ENCODE peak calls at places on chromosomes 7 and 10, in five cellular contexts. L, Y, G, E and B are unnamed samples. For H3K36me3, the result is how much of the 10 kb centered on the place peaks cover.

GRCh38 chr10:88456730-88457129 is 126.4 kb downstream of the RNLS start:
- DNase-seq in L (no peak), Y (no peak), G (no peak), E (peak), B (no peak)

GRCh38 chr10:24417053-24417452 is 208.1 kb downstream of the KIAA1217 start:
- DNase-seq in L (no peak), Y (no peak), G (no peak), E (no peak), B (no peak)

GRCh38 chr7:128112018-128112780 is 81.0 kb upstream of the LRRC4 start:
- DNase-seq in L (no peak), Y (no peak), G (peak), E (no peak), B (no peak)

GRCh38 chr7:115516341-115516740 is 514.2 kb downstream of the TFEC start:
- DNase-seq in L (no peak), Y (no peak), G (no peak), E (peak), B (no peak)

GRCh38 chr10:15486404-15486803 is 115.3 kb upstream of the FAM171A1 start:
- DNase-seq in L (no peak), Y (no peak), G (no peak), E (peak), B (no peak)

GRCh38 chr10:132904169-132904813 is 38.1 kb downstream of the CFAP46 start:
- DNase-seq in L (no peak), Y (no peak), G (peak), E (peak), B (no peak)

GRCh38 chr7:66186991-66187390 is 18.1 kb upstream of the TPST1 start:
- DNase-seq in L (no peak), Y (no peak), G (no peak), E (no peak), B (no peak)

GRCh38 chr10:71451754-71452153 is 55.0 kb downstream of the CDH23 start:
- DNase-seq in L (no peak), Y (no peak), G (no peak), E (no peak), B (no peak)

GRCh38 chr7:28107960-28108359 is 72.6 kb downstream of the JAZF1 start:
- DNase-seq in L (no peak), Y (no peak), G (no peak), E (peak), B (no peak)

GRCh38 chr7:26166681-26167266 is 14.8 kb downstream of the NFE2L3 start:
- DNase-seq in L (no peak), Y (no peak), G (no peak), E (no peak), B (no peak)

GRCh38 chr10:67936416-67936815 is 52.0 kb downstream of the SIRT1 start:
- DNase-seq in L (no peak), Y (no peak), G (no peak), E (no peak), B (no peak)

GRCh38 chr10:79298403-79299244 is 48.6 kb upstream of the PPIF start:
- DNase-seq in L (peak), Y (no peak), G (peak), E (peak), B (no peak)

GRCh38 chr7:6646380-6646950 is 9.3 kb downstream of the ZNF316 start:
- DNase-seq in L (no peak), Y (no peak), G (no peak), E (no peak), B (no peak)

GRCh38 chr7:84746347-84746746 is 440.5 kb downstream of the SEMA3D start:
- DNase-seq in L (no peak), Y (no peak), G (no peak), E (peak), B (no peak)

GRCh38 chr7:44073664-44074348 is 8.4 kb upstream of the PGAM2 start:
- DNase-seq in L (peak), Y (peak), G (peak), E (no peak), B (peak)

GRCh38 chr10:99427566-99428150 is 2.8 kb downstream of the GOT1 start:
- DNase-seq in L (no peak), Y (no peak), G (no peak), E (no peak), B (no peak)

GRCh38 chr7:131249003-131249402 is 78.7 kb upstream of the MKLN1 start:
- DNase-seq in L (peak), Y (no peak), G (peak), E (peak), B (no peak)

GRCh38 chr10:68871105-68871711 is 29.9 kb upstream of the DDX50 start:
- DNase-seq in L (no peak), Y (no peak), G (peak), E (peak), B (no peak)

GRCh38 chr7:24981544-24981951 is 1.6 kb upstream of the OSBPL3 start:
- DNase-seq in L (peak), Y (peak), G (peak), E (peak), B (peak)

GRCh38 chr7:104206841-104207240 is 972 bp downstream of the ORC5 start:
- DNase-seq in L (no peak), Y (no peak), G (no peak), E (no peak), B (no peak)

GRCh38 chr7:4667776-4668509 is 14.2 kb upstream of the FOXK1 start:
- DNase-seq in L (no peak), Y (no peak), G (no peak), E (peak), B (no peak)
- H3K27ac ChIP-seq in L (peak), Y (no peak), G (no peak), E (peak), B (no peak)

GRCh38 chr10:102397222-102398171 is 2.0 kb downstream of the NFKB2 start:
- DNase-seq in L (no peak), Y (peak), G (no peak), E (no peak), B (no peak)
- H3K36me3 ChIP-seq in L (under half), Y (under half), G (under half), E (half or more), B (under half)

GRCh38 chr7:1534330-1535099 is 4.0 kb downstream of the MAFK start:
- DNase-seq in L (peak), Y (no peak), G (no peak), E (peak), B (no peak)
- H3K4me3 ChIP-seq in L (no peak), Y (no peak), G (no peak), E (no peak), B (no peak)

GRCh38 chr10:97904576-97904975 is 54.9 kb downstream of the GOLGA7B start:
- DNase-seq in L (no peak), Y (no peak), G (no peak), E (no peak), B (no peak)

GRCh38 chr10:97903128-97904025 is 53.7 kb downstream of the GOLGA7B start:
- DNase-seq in L (no peak), Y (no peak), G (no peak), E (no peak), B (no peak)

GRCh38 chr10:97905276-97905675 is 55.6 kb downstream of the GOLGA7B start:
- DNase-seq in L (no peak), Y (no peak), G (no peak), E (no peak), B (no peak)

GRCh38 chr10:97901381-97901780 is 51.7 kb downstream of the GOLGA7B start:
- DNase-seq in L (no peak), Y (no peak), G (no peak), E (no peak), B (no peak)

DNA sequence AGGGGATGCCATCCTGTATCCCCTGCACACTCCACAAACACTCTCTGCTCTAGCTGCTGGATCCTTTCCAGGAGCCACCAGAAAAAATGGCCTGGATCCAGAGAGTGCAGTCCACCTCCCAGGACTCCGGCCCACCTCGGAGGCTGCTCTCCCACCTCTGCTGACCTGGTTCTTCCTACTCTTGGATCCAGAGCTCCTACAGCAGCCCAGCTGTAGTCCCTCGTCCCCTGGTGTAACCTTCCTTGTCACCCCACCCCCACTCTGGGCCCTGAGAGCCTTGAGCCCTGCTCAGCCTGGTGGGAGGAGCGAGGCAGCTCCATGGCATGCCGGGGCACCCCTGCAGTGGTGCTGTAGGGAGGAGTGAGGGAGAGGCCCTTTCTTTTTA is 54.4 kb downstream of the GOLGA7B start:
- DNase-seq in L (no peak), Y (no peak), G (no peak), E (no peak), B (no peak)
- H3K27ac ChIP-seq in L (no peak), Y (no peak), G (no peak), E (no peak), B (no peak)

GRCh38 chr10:343231-344215 is 208.3 kb downstream of the ZMYND11 start:
- DNase-seq in L (no peak), Y (no peak), G (peak), E (no peak), B (no peak)
- H3K36me3 ChIP-seq in L (under half), Y (under half), G (under half), E (under half), B (under half)

DNA sequence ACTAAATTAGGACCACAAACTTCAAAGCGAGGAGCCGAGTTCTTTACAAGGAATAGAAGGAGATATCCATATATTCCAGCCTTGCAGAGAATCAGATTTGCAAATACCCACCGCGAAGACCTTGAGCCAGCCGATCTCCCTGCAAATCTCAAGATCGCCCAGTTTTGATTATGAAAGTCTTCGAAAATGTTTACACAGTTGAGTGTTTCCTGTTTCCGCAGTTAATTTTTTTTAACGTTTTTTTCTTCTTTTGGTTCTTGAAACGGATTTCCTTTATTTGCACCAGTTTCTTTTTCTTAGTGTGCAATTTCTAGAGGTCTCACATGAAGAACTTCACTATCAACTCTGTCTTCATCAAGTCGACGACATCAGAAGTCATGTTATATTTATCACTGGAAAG is 12.1 kb upstream of the SPAG6 start:
- DNase-seq in L (no peak), Y (no peak), G (no peak), E (no peak), B (no peak)
- H3K4me3 ChIP-seq in L (peak), Y (no peak), G (no peak), E (no peak), B (peak)

DNA sequence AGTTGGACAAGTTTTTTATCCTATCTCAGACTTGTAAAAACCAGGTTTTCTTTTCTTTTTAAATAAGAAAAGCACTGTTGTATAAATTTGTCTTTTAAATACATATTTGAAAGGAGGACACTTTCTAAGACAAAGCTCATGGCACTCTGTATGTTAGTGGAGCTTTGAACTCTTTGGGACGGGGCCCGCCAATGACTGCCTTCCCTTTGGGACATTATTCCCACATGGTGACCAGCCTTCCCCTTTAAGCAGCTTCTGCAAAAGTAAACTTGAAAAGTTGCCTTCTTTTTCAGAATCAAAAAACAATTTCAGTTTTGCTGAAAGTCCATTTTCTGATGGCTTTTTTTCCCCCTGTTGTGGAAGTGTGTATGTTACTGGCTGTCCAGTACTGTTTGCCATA is 1.8 kb downstream of the CUX1 start:
- DNase-seq in L (no peak), Y (peak), G (no peak), E (no peak), B (no peak)
- H3K27ac ChIP-seq in L (peak), Y (no peak), G (no peak), E (no peak), B (no peak)

GRCh38 chr7:155746188-155746587 is 66.1 kb downstream of the SHH start:
- DNase-seq in L (peak), Y (no peak), G (no peak), E (no peak), B (no peak)

GRCh38 chr7:155741805-155742204 is 70.5 kb downstream of the SHH start:
- DNase-seq in L (peak), Y (no peak), G (peak), E (no peak), B (no peak)

GRCh38 chr7:155745737-155746136 is 66.5 kb downstream of the SHH start:
- DNase-seq in L (no peak), Y (no peak), G (no peak), E (no peak), B (no peak)

GRCh38 chr7:155743197-155743596 is 69.1 kb downstream of the SHH start:
- DNase-seq in L (no peak), Y (no peak), G (no peak), E (no peak), B (no peak)

DNA sequence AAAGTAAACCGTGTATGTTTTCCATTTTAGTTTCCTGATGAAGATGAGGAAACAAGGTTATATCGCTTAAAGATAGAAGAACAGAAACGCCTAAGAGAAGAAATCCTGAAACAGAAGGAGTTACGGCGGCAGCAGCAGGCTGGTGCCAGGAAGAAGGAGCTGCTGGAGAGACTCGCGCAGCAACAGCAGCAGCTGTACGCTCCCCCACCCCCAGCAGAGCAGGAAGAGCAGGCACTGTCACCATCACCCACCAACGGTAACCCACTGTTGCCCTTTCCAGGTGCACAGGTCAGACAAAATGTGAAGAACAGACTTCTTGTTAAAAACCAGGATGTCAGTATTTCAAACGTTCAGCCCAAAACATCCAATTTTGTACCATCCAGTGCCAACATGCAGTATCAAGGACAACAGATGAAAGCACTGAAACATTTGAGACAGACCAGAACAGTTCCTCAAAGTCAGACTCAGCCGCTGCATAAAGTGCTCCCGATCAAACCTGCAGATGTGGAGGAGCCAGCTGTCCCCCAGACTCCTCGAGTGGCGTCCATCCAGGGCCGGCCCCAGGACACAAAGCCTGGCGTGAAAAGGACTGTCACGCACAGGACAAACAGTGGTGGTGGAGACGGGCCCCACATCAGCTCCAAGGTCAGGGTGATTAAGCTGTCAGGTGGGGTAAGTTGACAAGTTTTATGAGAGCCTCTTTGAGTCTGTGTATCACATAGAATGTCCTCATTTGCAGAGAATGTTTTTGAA is 67.2 kb downstream of the SHH start:
- DNase-seq in L (no peak), Y (no peak), G (no peak), E (no peak), B (no peak)
- H3K36me3 ChIP-seq in L (under half), Y (under half), G (under half), E (under half), B (under half)

DNA sequence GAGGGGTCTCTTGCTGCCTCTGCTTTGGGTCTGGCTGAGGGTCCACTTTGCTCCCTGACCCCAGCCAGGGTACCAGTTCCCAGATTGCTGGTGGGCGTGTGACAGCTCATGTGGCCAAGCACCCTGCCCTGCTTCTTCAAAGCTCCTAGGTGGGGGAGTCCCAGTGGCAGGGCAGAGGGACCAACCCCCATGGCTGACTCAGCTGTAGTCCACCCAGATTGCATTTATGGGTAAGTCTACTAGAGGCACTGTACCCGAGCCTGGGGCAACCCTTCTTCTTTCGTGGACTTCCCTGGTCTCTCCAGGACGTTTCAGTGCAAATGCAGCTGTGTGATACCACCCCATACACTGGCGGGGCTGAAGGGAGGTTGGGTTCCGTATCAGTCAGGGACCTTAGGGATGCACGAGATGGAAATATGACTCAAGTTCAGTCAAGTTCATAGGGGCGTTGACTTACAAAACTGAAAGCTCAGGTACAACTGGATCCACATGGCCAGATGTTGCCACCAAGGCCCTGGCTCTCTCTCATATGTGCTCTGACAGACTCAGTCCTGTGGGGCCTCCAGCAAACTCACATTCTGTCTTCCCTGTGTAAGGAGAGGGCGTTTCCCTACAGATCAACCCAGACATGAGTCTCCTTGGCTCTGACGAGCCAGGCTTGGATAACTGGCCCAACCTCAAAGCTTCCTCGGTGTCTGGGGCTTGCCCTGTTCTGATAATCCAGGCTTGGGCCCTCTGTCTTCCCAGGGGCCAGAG is 13.6 kb downstream of the PTPRE start:
- DNase-seq in L (no peak), Y (no peak), G (no peak), E (peak), B (no peak)
- H3K4me3 ChIP-seq in L (no peak), Y (no peak), G (no peak), E (no peak), B (no peak)

GRCh38 chr7:77352688-77353406 is 63.3 kb downstream of the GSAP start:
- DNase-seq in L (no peak), Y (no peak), G (no peak), E (no peak), B (no peak)

GRCh38 chr7:77346441-77346840 is 69.7 kb downstream of the GSAP start:
- DNase-seq in L (no peak), Y (no peak), G (no peak), E (no peak), B (no peak)

GRCh38 chr7:77351539-77352004 is 64.6 kb downstream of the GSAP start:
- DNase-seq in L (peak), Y (no peak), G (peak), E (no peak), B (peak)

GRCh38 chr7:77349141-77349540 is 67.0 kb downstream of the GSAP start:
- DNase-seq in L (no peak), Y (no peak), G (no peak), E (peak), B (no peak)

GRCh38 chr7:77348371-77348813 is 67.8 kb downstream of the GSAP start:
- DNase-seq in L (no peak), Y (no peak), G (no peak), E (peak), B (no peak)
- H3K27ac ChIP-seq in L (peak), Y (no peak), G (no peak), E (peak), B (no peak)